ENCODE peak calls at places on chromosome 22, in four cellular contexts. O, M, F and N are unnamed samples.
A peak's percentile ranks its signal among the peaks of the same experiment; 100 is the strongest.

GRCh38 chr22:29072979-29073617 is at the start of gene KREMEN1:
- DNase-seq in F (no peak), M (no peak), O (no peak), N (no peak)

GRCh38 chr22:44207173-44207980 is 26.7 kb downstream of the PARVG start:
- DNase-seq in F (no peak), O (no peak), M (no peak), N (no peak)

GRCh38 chr22:49760630-49761571 is 66.8 kb downstream of the BRD1 start:
- DNase-seq in O (no peak), M (peak; percentile 64), F (no peak), N (no peak)

GRCh38 chr22:35516723-35517122 is 23.9 kb upstream of the RASD2 start:
- DNase-seq in M (no peak), O (no peak), F (no peak), N (no peak)

GRCh38 chr22:36323182-36323854 is 64.4 kb downstream of the MYH9 start:
- DNase-seq in F (no peak), O (no peak), M (no peak), N (no peak)

GRCh38 chr22:38412435-38413084 is 42.4 kb downstream of the KCNJ4 start:
- DNase-seq in F (no peak), O (peak; percentile 82), M (no peak), N (peak; percentile 40)

GRCh38 chr22:23175817-23176644 is 4.3 kb upstream of the BCR start:
- DNase-seq in O (no peak), F (no peak), M (no peak), N (no peak)

GRCh38 chr22:24727218-24727851 is 47.2 kb downstream of the PIWIL3 start:
- DNase-seq in O (peak; percentile 39), F (peak; percentile 92), M (no peak), N (peak; percentile 7)

GRCh38 chr22:22752556-22753477 is 108.4 kb downstream of the GGTLC2 start:
- DNase-seq in M (no peak), F (no peak), O (peak; percentile 61), N (no peak)

GRCh38 chr22:37749831-37750595 is 53.2 kb downstream of the TRIOBP start:
- DNase-seq in O (no peak), F (peak; percentile 28), M (no peak), N (no peak)

GRCh38 chr22:31399211-31400022 is at the start of gene DRG1:
- DNase-seq in F (peak; percentile 90), O (peak; percentile 96), M (peak; percentile 85), N (peak; percentile 85)

GRCh38 chr22:48234011-48234410 is 1471.6 kb downstream of the TBC1D22A start:
- DNase-seq in M (no peak), O (no peak), F (no peak), N (no peak)

GRCh38 chr22:41910599-41911291 is 4.1 kb downstream of the SHISA8 start:
- DNase-seq in M (no peak), O (no peak), F (no peak), N (no peak)

GRCh38 chr22:49181942-49182341 is 645.7 kb downstream of the BRD1 start:
- DNase-seq in O (no peak), F (no peak), M (no peak), N (no peak)

GRCh38 chr22:22941831-22942510 is 54.4 kb downstream of the IGLL5 start:
- DNase-seq in M (no peak), O (no peak), F (no peak), N (no peak)

GRCh38 chr22:17368727-17369552 is at the start of gene CECR2:
- DNase-seq in M (peak; percentile 7), F (no peak), O (peak; percentile 61), N (no peak)

DNA sequence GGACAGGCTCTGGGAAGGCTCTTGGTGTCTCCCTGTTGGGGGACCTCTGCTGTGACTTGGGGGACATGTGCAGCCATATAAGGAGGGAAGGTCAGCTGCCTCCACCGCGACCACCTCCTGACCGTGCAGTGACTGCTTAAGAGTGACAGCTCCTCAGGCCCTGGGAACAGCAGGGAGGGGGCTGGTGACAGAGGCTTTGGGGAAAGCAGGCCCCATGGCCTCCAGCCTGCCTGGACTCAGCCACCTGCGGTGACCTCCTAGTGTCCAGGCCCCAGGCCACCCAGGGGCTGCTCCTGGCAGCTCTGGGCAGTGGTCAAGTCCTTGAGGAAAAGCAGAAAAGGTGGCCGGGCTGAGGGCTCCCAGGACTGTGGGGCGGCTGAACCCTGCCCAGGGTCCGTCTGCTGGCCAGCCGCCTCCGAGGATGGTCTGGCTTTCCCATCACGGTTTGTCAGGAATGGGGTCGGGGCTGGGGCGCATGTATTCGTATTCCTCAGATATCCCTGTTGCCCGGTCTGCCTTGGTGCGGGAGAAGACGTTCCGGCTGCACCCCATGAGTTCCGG is 96.8 kb downstream of the WNT7B start:
- DNase-seq in O (no peak), F (no peak), M (no peak), N (no peak)
- H3K27ac ChIP-seq in O (no peak overlapping the region), F (no peak overlapping the region), M (no peak overlapping the region), N (no peak overlapping the region)

GRCh38 chr22:18997306-18997924 is 61.3 kb upstream of the PRODH start:
- DNase-seq in O (no peak), M (no peak), F (no peak), N (no peak)
- TF ChIP-seq REST in O (no peak), M (no peak), F (no peak), N (no peak)

GRCh38 chr22:25722223-25723015 is 19.6 kb upstream of the MYO18B start:
- DNase-seq in F (no peak), O (no peak), M (no peak), N (no peak)

GRCh38 chr22:25729016-25729415 is 13.0 kb upstream of the MYO18B start:
- DNase-seq in F (no peak), O (no peak), M (no peak), N (no peak)

GRCh38 chr22:25726241-25726640 is 15.7 kb upstream of the MYO18B start:
- DNase-seq in O (peak; percentile 25), M (no peak), F (no peak), N (no peak)

GRCh38 chr22:25729595-25729994 is 12.4 kb upstream of the MYO18B start:
- DNase-seq in M (no peak), F (no peak), O (no peak), N (no peak)

GRCh38 chr22:25728064-25728463 is 13.9 kb upstream of the MYO18B start:
- DNase-seq in O (no peak), F (no peak), M (no peak), N (no peak)
- TF ChIP-seq MYC in O (no peak), F (no peak), M (no peak), N (no peak)

GRCh38 chr22:20507253-20508066 is at the start of gene MED15:
- DNase-seq in M (peak; percentile 60), F (peak; percentile 87), O (peak; percentile 99), N (peak; percentile 64)

GRCh38 chr22:20511578-20512259 is 4.3 kb downstream of the MED15 start:
- DNase-seq in O (no peak), M (no peak), F (no peak), N (no peak)

GRCh38 chr22:20510811-20511577 is 3.6 kb downstream of the MED15 start:
- DNase-seq in M (no peak), F (no peak), O (no peak), N (no peak)

GRCh38 chr22:20508815-20509271 is 1.4 kb downstream of the MED15 start:
- DNase-seq in F (no peak), M (no peak), O (peak; percentile 58), N (no peak)

GRCh38 chr22:20509344-20510047 is 2.1 kb downstream of the MED15 start:
- DNase-seq in O (peak; percentile 95), M (no peak), F (peak; percentile 84), N (peak; percentile 57)
- H3K27ac ChIP-seq in O (peak overlapping the region; percentile 63), M (peak overlapping the region; percentile 90), F (peak overlapping the region; percentile 87), N (peak overlapping the region; percentile 95)

GRCh38 chr22:46762238-46763050 is at the start of gene TBC1D22A:
- DNase-seq in F (peak; percentile 89), M (no peak), O (peak; percentile 91), N (peak; percentile 89)
- TF ChIP-seq REST in F (peak; percentile 49), M (no peak), O (no peak), N (peak; percentile 50)